ENCODE peak calls at places on chromosomes 5 and 9, in five cellular contexts. H is A673, V is GM23338, M is psoas muscle, B is ascending aorta. R is an unnamed sample. For H3K4me1, the result is how much of the 10 kb centered on the place peaks cover.

GRCh38 chr5:89900346-89900745 is 509.2 kb downstream of the CETN3 start:
- DNase-seq in V (no peak), H (no peak), M (no peak), B (no peak), R (no peak)

GRCh38 chr9:87793292-87793691 is 67.4 kb downstream of the CTSL start:
- DNase-seq in H (peak), V (no peak), M (no peak), B (no peak), R (no peak)

GRCh38 chr9:129317179-129318011 is 139.3 kb upstream of the IER5L start:
- DNase-seq in B (no peak), M (no peak), V (peak), H (peak), R (no peak)

GRCh38 chr5:71719092-71719964 is at the start of gene CARTPT:
- DNase-seq in M (no peak), B (no peak), H (peak), V (peak), R (peak)

GRCh38 chr5:1037671-1038416 is 29.2 kb downstream of the NKD2 start:
- DNase-seq in H (no peak), B (no peak), M (peak), V (no peak), R (no peak)

GRCh38 chr5:61702784-61703183 is 370.7 kb downstream of the ZSWIM6 start:
- DNase-seq in V (no peak), B (no peak), M (no peak), H (peak), R (no peak)

GRCh38 chr9:96048954-96049831 is 173.7 kb downstream of the ERCC6L2 start:
- DNase-seq in H (no peak), V (no peak), B (peak), M (peak), R (no peak)

GRCh38 chr9:116002624-116003023 is 151.0 kb upstream of the PAPPA start:
- DNase-seq in B (no peak), V (no peak), H (no peak), M (no peak), R (no peak)

GRCh38 chr9:75715360-75715759 is 175.1 kb upstream of the PCSK5 start:
- DNase-seq in B (no peak), M (no peak), V (no peak), H (no peak), R (no peak)

GRCh38 chr5:4541334-4541733 is 598.8 kb upstream of the ADAMTS16 start:
- DNase-seq in H (no peak), M (no peak), V (no peak), B (no peak), R (no peak)

GRCh38 chr5:4533457-4534105 is 606.5 kb upstream of the ADAMTS16 start:
- DNase-seq in V (no peak), H (no peak), M (no peak), B (no peak), R (no peak)

GRCh38 chr5:4540375-4541173 is 599.6 kb upstream of the ADAMTS16 start:
- DNase-seq in B (no peak), H (no peak), V (no peak), M (no peak), R (no peak)

GRCh38 chr5:4542145-4542778 is 597.9 kb upstream of the ADAMTS16 start:
- DNase-seq in H (no peak), V (no peak), B (no peak), M (no peak), R (no peak)

DNA sequence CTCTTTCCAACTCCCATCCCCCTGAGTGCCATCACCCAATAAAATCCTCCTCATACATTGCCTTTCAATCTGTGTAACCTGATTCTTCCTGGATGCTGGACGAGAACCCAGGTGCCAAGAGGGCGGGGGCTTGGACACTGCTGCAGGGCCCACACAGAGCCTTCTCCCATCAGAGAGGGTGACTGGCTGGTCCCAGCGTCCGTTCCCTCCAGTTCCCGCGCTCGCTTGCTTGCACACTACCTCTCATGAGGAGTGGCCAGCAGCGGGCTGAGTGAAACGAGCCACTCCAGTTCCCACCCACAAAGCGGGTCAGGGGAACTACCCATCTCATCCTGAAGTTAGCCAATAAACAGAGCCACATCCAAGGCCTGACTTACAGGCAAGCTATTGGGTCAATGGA is 602.6 kb upstream of the ADAMTS16 start:
- DNase-seq in V (no peak), H (no peak), M (no peak), B (no peak), R (no peak)
- H3K4me1 ChIP-seq in V (under half), H (under half), M (under half), B (under half), R (under half)

GRCh38 chr9:93614830-93615468 is 38.6 kb downstream of the PHF2 start:
- DNase-seq in B (peak), H (no peak), V (no peak), M (no peak), R (no peak)

GRCh38 chr9:93613174-93613573 is 36.8 kb downstream of the PHF2 start:
- DNase-seq in B (no peak), V (no peak), H (no peak), M (no peak), R (no peak)

GRCh38 chr9:93613791-93614190 is 37.4 kb downstream of the PHF2 start:
- DNase-seq in H (no peak), B (peak), V (no peak), M (no peak), R (no peak)

GRCh38 chr9:93612052-93612795 is 35.8 kb downstream of the PHF2 start:
- DNase-seq in H (no peak), M (no peak), B (no peak), V (no peak), R (no peak)

DNA sequence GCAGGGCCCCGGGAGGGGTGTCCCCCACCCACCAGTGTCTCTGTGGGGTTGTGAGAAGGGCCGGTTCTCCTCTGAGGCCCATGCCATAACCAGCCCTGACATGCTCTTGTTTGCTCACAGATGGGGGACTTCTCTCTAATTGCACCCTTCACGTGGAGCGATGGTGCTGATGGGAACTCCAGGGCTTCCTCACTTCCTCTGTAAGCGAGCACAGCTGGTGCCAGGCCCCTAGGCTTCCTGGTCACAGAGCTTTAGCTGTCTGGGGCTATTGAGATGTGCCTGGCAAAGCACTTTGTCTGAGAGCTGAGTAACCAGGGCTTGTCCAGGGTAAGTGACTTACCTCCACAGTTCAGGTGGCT is 36.4 kb downstream of the PHF2 start:
- DNase-seq in M (no peak), H (no peak), B (peak), V (no peak), R (no peak)
- H3K4me3 ChIP-seq in M (no peak), H (no peak), B (no peak), V (no peak), R (no peak)

GRCh38 chr5:132475531-132475930 is 15.0 kb downstream of the IRF1 start:
- DNase-seq in M (no peak), B (no peak), V (no peak), H (no peak), R (no peak)
- H3K4me1 ChIP-seq in M (under half), B (under half), V (under half), H (under half), R (under half)

GRCh38 chr9:109466623-109467590 is 31.2 kb downstream of the PTPN3 start:
- DNase-seq in H (no peak), B (no peak), V (no peak), M (no peak), R (no peak)
- H3K4me3 ChIP-seq in H (no peak), B (no peak), V (no peak), M (no peak), R (no peak)

DNA sequence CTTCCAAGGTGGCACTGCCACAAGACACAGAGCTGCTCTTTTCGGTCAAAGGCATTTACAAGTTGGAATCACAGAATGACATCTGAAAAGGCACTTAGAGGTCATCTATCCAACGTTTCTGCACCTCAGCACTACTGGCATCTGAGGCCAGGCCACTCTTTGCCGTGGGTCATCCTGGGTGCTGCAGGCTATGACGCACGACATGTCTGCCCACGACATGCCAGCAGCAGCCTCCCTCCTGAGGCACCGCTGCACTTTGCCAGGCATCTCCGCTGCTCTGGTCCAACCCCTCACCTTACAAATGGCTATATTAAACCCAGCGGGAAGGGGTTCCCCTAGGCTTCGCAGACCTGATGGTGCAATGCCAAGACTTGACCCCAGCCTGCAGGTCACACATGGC is 8.1 kb downstream of the SURF4 start:
- DNase-seq in B (no peak), H (no peak), M (no peak), V (no peak), R (no peak)
- H3K4me1 ChIP-seq in B (under half), H (under half), M (half or more), V (under half), R (under half)

DNA sequence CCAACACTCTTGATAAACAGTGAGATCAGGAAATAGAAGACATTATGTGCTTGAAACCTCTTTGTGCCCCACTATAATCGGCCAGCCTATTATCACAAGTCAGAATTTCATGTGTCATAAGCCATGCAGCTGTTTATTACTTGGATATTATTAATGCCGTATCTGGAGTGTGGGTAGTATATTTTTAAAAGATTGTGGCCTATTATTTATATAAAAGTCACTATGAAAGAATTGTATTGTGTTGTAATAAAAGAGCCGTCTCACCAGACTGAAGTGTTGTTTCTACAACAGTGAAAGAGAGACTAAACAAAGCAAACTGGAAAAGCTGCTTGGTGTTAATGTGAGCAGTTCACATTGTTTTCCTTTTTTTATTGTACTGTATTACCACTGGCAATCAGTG is 449.1 kb downstream of the PSAT1 start:
- DNase-seq in V (no peak), B (no peak), M (no peak), H (no peak), R (no peak)
- H3K4me3 ChIP-seq in V (no peak), B (no peak), M (no peak), H (no peak), R (no peak)